ENCODE peak calls at places on chromosomes 16 and 17, in ten cellular contexts. S is activated B cell treated with CpG ODN at 0.5 μM for 24 hours; X is ascending aorta; Y is activated naive CD8-positive, alpha-beta T cell treated with anti-CD3 and anti-CD28 coated beads, Interleukin-2, amount 50 U/mL, for 24 hours; W is progenitor cell of endocrine pancreas; M is psoas muscle; T is tibial nerve; D is endodermal cell; C is stimulated activated CD8-positive, alpha-beta memory T cell treated with anti-CD3 and anti-CD28 coated beads, Interleukin-12 subunit alpha, Interleukin-12 subunit beta, amount 100 ng/mL, for 1 hour; A is SJSA1. N is an unnamed sample.
A peak's percentile ranks its signal among the peaks of the same experiment; 100 is the strongest.

GRCh38 chr17:78435330-78436005 is 57.0 kb downstream of the PGS1 start:
- DNase-seq in D (no peak), Y (no peak), S (no peak), X (no peak), C (no peak), W (no peak), T (no peak), A (no peak), M (no peak), N (no peak)

GRCh38 chr16:75120253-75120652 is 3.7 kb upstream of the LDHD start:
- DNase-seq in D (no peak), M (no peak), T (no peak), A (no peak), W (no peak), C (no peak), Y (no peak), X (no peak), S (no peak), N (no peak)

GRCh38 chr17:60664022-60664421 is 13.6 kb upstream of the BCAS3 start:
- DNase-seq in Y (no peak), C (no peak), S (no peak), M (no peak), A (no peak), T (no peak), D (no peak), X (no peak), W (no peak), N (no peak)

GRCh38 chr17:12727076-12727750 is 61.5 kb downstream of the MYOCD start:
- DNase-seq in W (no peak), C (no peak), A (no peak), X (no peak), T (no peak), M (no peak), S (no peak), D (no peak), Y (no peak), N (no peak)

GRCh38 chr17:82152556-82153294 is 54.7 kb upstream of the FASN start:
- DNase-seq in X (no peak), W (no peak), T (no peak), D (no peak), Y (no peak), C (no peak), S (no peak), A (no peak), M (peak; percentile 65), N (no peak)

GRCh38 chr16:67555795-67556212 is 6.5 kb upstream of the CTCF start:
- DNase-seq in T (no peak), C (no peak), W (no peak), A (no peak), M (no peak), D (no peak), S (no peak), X (no peak), Y (no peak), N (no peak)

GRCh38 chr17:75878174-75878998 is at the start of gene TRIM47:
- DNase-seq in T (peak; percentile 55), W (no peak), S (no peak), D (peak; percentile 87), M (peak; percentile 83), X (no peak), Y (no peak), A (peak; percentile 72), C (no peak), N (peak; percentile 81)

GRCh38 chr17:30921544-30922196 is at the start of gene ADAP2:
- DNase-seq in D (peak; percentile 88), A (no peak), S (peak; percentile 53), X (no peak), W (peak; percentile 45), M (peak; percentile 64), T (no peak), C (no peak), Y (peak; percentile 6), N (peak; percentile 70)

GRCh38 chr17:66673668-66674276 is 161.1 kb upstream of the CACNG5 start:
- DNase-seq in W (peak; percentile 21), A (peak; percentile 59), S (no peak), D (peak; percentile 87), T (peak; percentile 24), C (peak; percentile 18), X (no peak), M (no peak), Y (peak; percentile 31), N (peak; percentile 67)

GRCh38 chr16:24149102-24149501 is 107.0 kb upstream of the CACNG3 start:
- DNase-seq in Y (no peak), W (no peak), A (no peak), D (no peak), S (no peak), M (no peak), X (no peak), T (no peak), C (no peak), N (no peak)

GRCh38 chr17:77857306-77857555 is 101.3 kb upstream of the TNRC6C start:
- DNase-seq in W (no peak), C (no peak), X (no peak), D (no peak), M (no peak), Y (no peak), A (no peak), T (no peak), S (no peak), N (no peak)

GRCh38 chr16:20899503-20900298 is 457 bp downstream of the DCUN1D3 start:
- DNase-seq in S (no peak), X (no peak), A (peak; percentile 47), M (peak; percentile 62), C (no peak), W (peak; percentile 26), T (peak; percentile 18), Y (peak; percentile 31), D (no peak), N (peak; percentile 68)

GRCh38 chr17:38598536-38598935 is 7.2 kb downstream of the SRCIN1 start:
- DNase-seq in C (no peak), Y (no peak), T (no peak), X (no peak), A (no peak), S (no peak), M (no peak), D (peak; percentile 99), W (peak; percentile 80), N (no peak)

GRCh38 chr16:17403156-17403809 is 67.5 kb downstream of the XYLT1 start:
- DNase-seq in Y (no peak), C (no peak), W (no peak), X (no peak), D (no peak), T (no peak), S (no peak), A (no peak), M (no peak), N (no peak)

GRCh38 chr17:35080536-35080935 is 17.0 kb upstream of the RFFL start:
- DNase-seq in M (no peak), X (no peak), T (no peak), A (no peak), Y (no peak), D (no peak), W (no peak), C (no peak), S (no peak), N (no peak)

GRCh38 chr17:58402047-58402446 is 15.3 kb downstream of the RNF43 start:
- DNase-seq in M (no peak), X (no peak), D (no peak), Y (no peak), W (no peak), T (no peak), C (no peak), A (no peak), S (no peak), N (no peak)

GRCh38 chr17:58338907-58339774 is 10.5 kb upstream of the TSPOAP1 start:
- DNase-seq in D (peak; percentile 94), C (no peak), S (peak; percentile 67), Y (peak; percentile 87), M (peak; percentile 72), W (no peak), A (peak; percentile 45), X (peak; percentile 39), T (no peak), N (peak; percentile 74)

GRCh38 chr17:30554839-30555751 is 77.9 kb downstream of the GOSR1 start:
- DNase-seq in W (no peak), T (no peak), S (peak; percentile 13), Y (no peak), A (peak; percentile 27), D (peak; percentile 93), X (no peak), C (no peak), M (no peak), N (no peak)

GRCh38 chr17:73384926-73385325 is 73.1 kb upstream of the CDC42EP4 start:
- DNase-seq in M (peak; percentile 12), T (no peak), X (no peak), W (no peak), D (peak; percentile 45), S (no peak), C (no peak), Y (no peak), A (no peak), N (no peak)

GRCh38 chr16:30065943-30066881 is 652 bp downstream of the ALDOA start:
- DNase-seq in W (no peak), D (no peak), T (peak; percentile 35), M (no peak), Y (peak; percentile 55), S (no peak), A (no peak), X (no peak), C (no peak), N (no peak)

GRCh38 chr16:65392831-65393565 is 271.1 kb upstream of the CDH11 start:
- DNase-seq in M (no peak), X (no peak), T (no peak), D (no peak), S (no peak), A (peak; percentile 71), W (no peak), C (no peak), Y (no peak), N (no peak)

GRCh38 chr16:1379863-1380174 is 28.1 kb downstream of the GNPTG start:
- DNase-seq in S (no peak), Y (no peak), W (no peak), A (no peak), C (no peak), X (no peak), D (peak; percentile 88), M (no peak), T (no peak), N (no peak)

GRCh38 chr16:19883296-19883951 is 1.2 kb downstream of the GPRC5B start:
- DNase-seq in M (peak; percentile 77), X (no peak), T (peak; percentile 23), C (no peak), D (peak; percentile 87), A (peak; percentile 46), Y (peak; percentile 4), S (peak; percentile 21), W (peak; percentile 45), N (peak; percentile 73)

GRCh38 chr17:43363926-43364285 is 34.9 kb upstream of the ARL4D start:
- DNase-seq in S (no peak), A (no peak), Y (no peak), X (no peak), C (no peak), D (no peak), M (no peak), W (no peak), T (no peak), N (no peak)

GRCh38 chr16:78761427-78761826 is 662.0 kb downstream of the WWOX start:
- DNase-seq in T (no peak), S (no peak), M (no peak), X (no peak), W (no peak), Y (peak; percentile 26), A (no peak), D (no peak), C (no peak), N (no peak)

GRCh38 chr17:75856062-75856681 is 1.0 kb upstream of the WBP2 start:
- DNase-seq in S (no peak), D (no peak), A (no peak), Y (peak; percentile 63), X (no peak), M (no peak), T (peak; percentile 45), C (no peak), W (no peak), N (no peak)

GRCh38 chr16:88688013-88688778 is 1.9 kb upstream of the SNAI3 start:
- DNase-seq in T (no peak), Y (no peak), C (no peak), A (no peak), X (no peak), W (peak; percentile 8), S (no peak), D (peak; percentile 83), M (no peak), N (no peak)

GRCh38 chr17:16878084-16878483 is 93.8 kb downstream of the TNFRSF13B start:
- DNase-seq in W (no peak), C (no peak), D (peak; percentile 31), T (no peak), M (no peak), S (no peak), Y (no peak), X (no peak), A (no peak), N (no peak)